ENCODE peak calls at places on chromosome 18, in nine cellular contexts. A is OCI-LY7, W is GM23338, K is Karpas-422, O is hepatocyte, L is HCT116, X is MM.1S, T is PC-9, E is PC-3. P is an unnamed sample.
A peak's percentile ranks its signal among the peaks of the same experiment; 100 is the strongest.

GRCh38 chr18:58572680-58573079 is 56.2 kb downstream of the ALPK2 start:
- DNase-seq in A (no peak), W (no peak), K (no peak), O (no peak), L (no peak), X (no peak), T (no peak), E (peak; percentile 14), P (no peak)

GRCh38 chr18:35971661-35972196 is 750 bp upstream of the RMP24 start:
- DNase-seq in A (no peak), W (no peak), K (no peak), O (peak; percentile 13), L (no peak), X (no peak), T (no peak), E (no peak), P (no peak)

GRCh38 chr18:44898536-44898935 is 217.8 kb downstream of the SETBP1 start:
- DNase-seq in A (no peak), W (no peak), K (no peak), O (no peak), L (no peak), X (no peak), T (no peak), E (no peak), P (no peak)

GRCh38 chr18:74507120-74507881 is 11.1 kb downstream of the CNDP2 start:
- DNase-seq in A (no peak), W (no peak), K (no peak), O (no peak), L (no peak), X (no peak), T (no peak), E (no peak), P (no peak)

GRCh38 chr18:7946724-7947377 is 379.7 kb downstream of the PTPRM start:
- DNase-seq in A (no peak), W (peak; percentile 25), K (no peak), O (peak; percentile 73), L (peak; percentile 61), X (no peak), T (peak; percentile 64), E (peak; percentile 76), P (peak; percentile 75)

GRCh38 chr18:35680139-35680551 is 98.6 kb downstream of the GALNT1 start:
- DNase-seq in A (no peak), W (no peak), K (no peak), O (no peak), L (no peak), X (no peak), T (no peak), E (no peak), P (no peak)

GRCh38 chr18:9944805-9945204 is 31.0 kb downstream of the VAPA start:
- DNase-seq in A (no peak), W (no peak), K (no peak), O (no peak), L (no peak), X (no peak), T (no peak), E (no peak), P (no peak)

GRCh38 chr18:61998957-61999356 is 106.2 kb upstream of the RNF152 start:
- DNase-seq in A (no peak), W (no peak), K (no peak), O (no peak), L (no peak), X (no peak), T (no peak), E (peak; percentile 71), P (peak; percentile 86)

GRCh38 chr18:59022167-59022945 is 117.3 kb upstream of the SEC11C start:
- DNase-seq in A (no peak), W (no peak), K (no peak), O (no peak), L (no peak), X (no peak), T (no peak), E (no peak), P (peak; percentile 62)

GRCh38 chr18:1806884-1807615 is 764.3 kb downstream of the METTL4 start:
- DNase-seq in A (no peak), W (peak; percentile 52), K (no peak), O (no peak), L (no peak), X (no peak), T (no peak), E (no peak), P (no peak)

GRCh38 chr18:55093808-55094207 is 134.5 kb upstream of the CCDC68 start:
- DNase-seq in A (no peak), W (no peak), K (no peak), O (no peak), L (no peak), X (no peak), T (no peak), E (no peak), P (no peak)

GRCh38 chr18:55095579-55095978 is 136.3 kb upstream of the CCDC68 start:
- DNase-seq in A (no peak), W (no peak), K (no peak), O (no peak), L (no peak), X (no peak), T (no peak), E (no peak), P (no peak)

GRCh38 chr18:55097406-55098170 is 138.3 kb upstream of the CCDC68 start:
- DNase-seq in A (no peak), W (no peak), K (no peak), O (peak; percentile 62), L (no peak), X (no peak), T (no peak), E (no peak), P (peak; percentile 55)

GRCh38 chr18:55093295-55093694 is 134.0 kb upstream of the CCDC68 start:
- DNase-seq in A (no peak), W (no peak), K (no peak), O (no peak), L (no peak), X (no peak), T (no peak), E (no peak), P (no peak)

GRCh38 chr18:55096261-55097026 is 137.2 kb upstream of the CCDC68 start:
- DNase-seq in A (peak; percentile 17), W (peak; percentile 69), K (peak; percentile 70), O (peak; percentile 57), L (peak; percentile 32), X (peak; percentile 55), T (no peak), E (peak; percentile 72), P (peak; percentile 79)
- H3K9me2 ChIP-seq in A (no peaks in the 10 kb centered on the region), W (no peaks in the 10 kb centered on the region), K (no peaks in the 10 kb centered on the region), O (no peaks in the 10 kb centered on the region), L (no peaks in the 10 kb centered on the region), X (no peaks in the 10 kb centered on the region), T (no peaks in the 10 kb centered on the region), E (no peaks in the 10 kb centered on the region), P (no peaks in the 10 kb centered on the region)

GRCh38 chr18:6341709-6342108 is 73.0 kb downstream of the L3MBTL4 start:
- DNase-seq in A (no peak), W (no peak), K (no peak), O (no peak), L (no peak), X (no peak), T (no peak), E (no peak), P (no peak)
- H3K9me2 ChIP-seq in A (no peaks in the 10 kb centered on the region), W (peaks cover 3% of the 10 kb centered on the region), K (peaks cover 3% of the 10 kb centered on the region), O (no peaks in the 10 kb centered on the region), L (no peaks in the 10 kb centered on the region), X (no peaks in the 10 kb centered on the region), T (no peaks in the 10 kb centered on the region), E (no peaks in the 10 kb centered on the region), P (no peaks in the 10 kb centered on the region)

GRCh38 chr18:23587220-23587642 is 925 bp upstream of the NPC1 start:
- DNase-seq in A (no peak), W (peak; percentile 9), K (no peak), O (no peak), L (no peak), X (peak; percentile 25), T (no peak), E (no peak), P (no peak)
- H3K9me2 ChIP-seq in A (no peaks in the 10 kb centered on the region), W (peaks cover 4% of the 10 kb centered on the region), K (no peaks in the 10 kb centered on the region), O (no peaks in the 10 kb centered on the region), L (no peaks in the 10 kb centered on the region), X (no peaks in the 10 kb centered on the region), T (no peaks in the 10 kb centered on the region), E (no peaks in the 10 kb centered on the region), P (no peaks in the 10 kb centered on the region)

GRCh38 chr18:64713284-64713683 is 564.4 kb upstream of the LINC00305 start:
- DNase-seq in A (peak; percentile 87), W (no peak), K (no peak), O (no peak), L (no peak), X (peak; percentile 62), T (no peak), E (peak; percentile 40), P (no peak)
- H3K9me2 ChIP-seq in A (no peaks in the 10 kb centered on the region), W (no peaks in the 10 kb centered on the region), K (no peaks in the 10 kb centered on the region), O (no peaks in the 10 kb centered on the region), L (no peaks in the 10 kb centered on the region), X (no peaks in the 10 kb centered on the region), T (no peaks in the 10 kb centered on the region), E (no peaks in the 10 kb centered on the region), P (no peaks in the 10 kb centered on the region)

DNA sequence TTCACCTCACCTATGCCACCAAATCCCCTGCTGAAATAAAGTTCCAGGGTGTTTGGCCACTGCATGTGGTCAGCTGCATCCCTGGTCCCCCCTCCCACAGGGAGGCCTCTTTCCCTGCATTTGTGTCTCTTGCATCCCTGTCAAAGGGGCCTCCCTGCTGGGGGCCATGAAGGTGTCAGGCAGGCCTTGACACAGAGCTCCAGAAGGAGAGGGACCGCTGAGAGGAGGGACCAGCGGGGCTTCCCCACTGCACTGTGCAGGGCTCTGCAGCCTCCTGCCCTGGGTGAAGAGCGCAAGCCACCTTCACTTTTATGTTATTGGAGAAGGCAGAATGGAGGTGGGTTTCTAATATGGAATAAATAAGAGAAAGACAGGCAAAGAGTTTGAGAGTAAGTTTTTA is 230.2 kb downstream of the ANKRD30B start:
- DNase-seq in A (no peak), W (no peak), K (no peak), O (no peak), L (no peak), X (no peak), T (no peak), E (no peak), P (no peak)
- H3K9me2 ChIP-seq in A (no peaks in the 10 kb centered on the region), W (no peaks in the 10 kb centered on the region), K (no peaks in the 10 kb centered on the region), O (no peaks in the 10 kb centered on the region), L (no peaks in the 10 kb centered on the region), X (no peaks in the 10 kb centered on the region), T (no peaks in the 10 kb centered on the region), E (no peaks in the 10 kb centered on the region), P (no peaks in the 10 kb centered on the region)

DNA sequence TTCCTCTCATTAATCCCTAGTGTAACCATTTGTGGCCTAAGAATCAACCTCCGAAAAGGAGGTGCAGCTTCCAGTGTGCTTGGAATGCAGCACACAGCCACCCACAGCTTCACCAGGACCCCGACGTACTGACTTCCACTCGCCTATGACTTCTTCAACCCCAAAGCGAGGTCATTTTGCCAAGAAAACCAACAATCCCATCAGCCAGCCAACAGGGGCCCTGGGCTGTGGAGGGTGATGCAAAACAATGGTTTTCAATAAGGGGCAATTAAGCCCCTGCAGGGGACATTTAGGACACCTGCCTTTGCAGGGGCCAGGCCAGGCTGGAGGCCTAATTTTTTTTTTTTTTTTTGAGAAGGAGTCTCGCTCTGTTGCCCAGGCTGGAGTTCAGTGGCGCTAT is 158.1 kb upstream of the SKOR2 start:
- DNase-seq in A (no peak), W (no peak), K (no peak), O (no peak), L (no peak), X (no peak), T (no peak), E (no peak), P (no peak)
- H3K9me2 ChIP-seq in A (no peaks in the 10 kb centered on the region), W (no peaks in the 10 kb centered on the region), K (no peaks in the 10 kb centered on the region), O (no peaks in the 10 kb centered on the region), L (no peaks in the 10 kb centered on the region), X (no peaks in the 10 kb centered on the region), T (no peaks in the 10 kb centered on the region), E (no peaks in the 10 kb centered on the region), P (no peaks in the 10 kb centered on the region)

P was measured in GM23248.